ENCODE peak calls at places on chromosomes 7 and 10, in five cellular contexts. V is GM13977; P is pancreas; L is CD8-positive, alpha-beta T cell; S is AG10803. X is an unnamed sample.

GRCh38 chr7:50595538-50596102 is 30.4 kb upstream of the DDC start:
- DNase-seq in V (no peak), S (peak; percentile 76), P (no peak), L (no peak), X (peak; percentile 16)

GRCh38 chr10:80583681-80584080 is 46.0 kb downstream of the SH2D4B start:
- DNase-seq in L (no peak), V (no peak), P (no peak), S (no peak), X (no peak)

GRCh38 chr7:30272126-30272525 is 12.3 kb upstream of the ZNRF2 start:
- DNase-seq in S (no peak), V (no peak), P (no peak), L (no peak), X (no peak)

GRCh38 chr10:92290076-92290836 is 622 bp downstream of the CPEB3 start:
- DNase-seq in L (peak; percentile 40), P (peak; percentile 59), V (peak; percentile 44), S (peak; percentile 38), X (no peak)

GRCh38 chr10:61901829-61902447 is 439 bp downstream of the ARID5B start:
- DNase-seq in P (no peak), V (no peak), L (peak; percentile 5), S (no peak), X (no peak)

GRCh38 chr10:9010093-9010492 is 955.6 kb downstream of the GATA3 start:
- DNase-seq in L (peak; percentile 28), P (no peak), V (no peak), S (no peak), X (no peak)

GRCh38 chr10:51804861-51805260 is 105.5 kb upstream of the CSTF2T start:
- DNase-seq in V (no peak), P (no peak), S (peak; percentile 52), L (no peak), X (no peak)

GRCh38 chr7:1967512-1968396 is 265.0 kb downstream of the MAD1L1 start:
- DNase-seq in P (no peak), L (no peak), S (no peak), V (no peak), X (no peak)

GRCh38 chr7:116672596-116673503 is 854 bp downstream of the MET start:
- DNase-seq in L (no peak), P (peak; percentile 42), V (no peak), S (peak; percentile 31), X (no peak)

GRCh38 chr10:15764867-15765454 is 45.2 kb upstream of the ITGA8 start:
- DNase-seq in L (no peak), S (no peak), P (no peak), V (no peak), X (no peak)

GRCh38 chr7:108016841-108017775 is 14.1 kb upstream of the LAMB1 start:
- DNase-seq in P (no peak), V (no peak), L (no peak), S (peak; percentile 39), X (no peak)

GRCh38 chr7:41107330-41107937 is 595.5 kb downstream of the INHBA start:
- DNase-seq in L (no peak), V (no peak), S (no peak), P (no peak), X (no peak)

GRCh38 chr10:77877461-77878344 is 48.9 kb downstream of the DLG5 start:
- DNase-seq in L (peak; percentile 48), V (peak; percentile 46), S (peak; percentile 43), P (no peak), X (no peak)

GRCh38 chr7:23403970-23404369 is 66.3 kb downstream of the IGF2BP3 start:
- DNase-seq in S (no peak), V (no peak), L (no peak), P (no peak), X (no peak)

GRCh38 chr7:119720541-119720940 is 552.4 kb upstream of the KCND2 start:
- DNase-seq in S (peak; percentile 60), L (no peak), V (no peak), P (no peak), X (no peak)

GRCh38 chr10:70358446-70358845 is 24.0 kb downstream of the LRRC20 start:
- DNase-seq in P (no peak), S (no peak), L (no peak), V (no peak), X (no peak)

GRCh38 chr7:27260211-27260610 is 17.6 kb downstream of the EVX1 start:
- DNase-seq in V (no peak), S (no peak), L (no peak), P (no peak), X (no peak)

GRCh38 chr10:133455611-133456031 is 1.9 kb downstream of the SCART1 start:
- DNase-seq in L (no peak), V (no peak), S (no peak), P (no peak), X (peak; percentile 56)

GRCh38 chr7:61576-62360 is 130.6 kb upstream of the FAM20C start:
- DNase-seq in P (no peak), L (no peak), V (no peak), S (no peak), X (peak; percentile 52)

GRCh38 chr7:6576024-6576866 is 1.0 kb upstream of the ZDHHC4 start:
- DNase-seq in V (no peak), S (no peak), L (peak; percentile 7), P (no peak), X (no peak)
- TF ChIP-seq CTCF in V (peak; percentile 30), S (no peak), L (no peak), P (no peak), X (no peak)

GRCh38 chr7:151732834-151733585 is 143.9 kb downstream of the PRKAG2 start:
- DNase-seq in V (no peak), P (no peak), L (no peak), S (no peak), X (no peak)
- TF ChIP-seq CTCF in V (no peak), P (no peak), L (no peak), S (no peak), X (no peak)

DNA sequence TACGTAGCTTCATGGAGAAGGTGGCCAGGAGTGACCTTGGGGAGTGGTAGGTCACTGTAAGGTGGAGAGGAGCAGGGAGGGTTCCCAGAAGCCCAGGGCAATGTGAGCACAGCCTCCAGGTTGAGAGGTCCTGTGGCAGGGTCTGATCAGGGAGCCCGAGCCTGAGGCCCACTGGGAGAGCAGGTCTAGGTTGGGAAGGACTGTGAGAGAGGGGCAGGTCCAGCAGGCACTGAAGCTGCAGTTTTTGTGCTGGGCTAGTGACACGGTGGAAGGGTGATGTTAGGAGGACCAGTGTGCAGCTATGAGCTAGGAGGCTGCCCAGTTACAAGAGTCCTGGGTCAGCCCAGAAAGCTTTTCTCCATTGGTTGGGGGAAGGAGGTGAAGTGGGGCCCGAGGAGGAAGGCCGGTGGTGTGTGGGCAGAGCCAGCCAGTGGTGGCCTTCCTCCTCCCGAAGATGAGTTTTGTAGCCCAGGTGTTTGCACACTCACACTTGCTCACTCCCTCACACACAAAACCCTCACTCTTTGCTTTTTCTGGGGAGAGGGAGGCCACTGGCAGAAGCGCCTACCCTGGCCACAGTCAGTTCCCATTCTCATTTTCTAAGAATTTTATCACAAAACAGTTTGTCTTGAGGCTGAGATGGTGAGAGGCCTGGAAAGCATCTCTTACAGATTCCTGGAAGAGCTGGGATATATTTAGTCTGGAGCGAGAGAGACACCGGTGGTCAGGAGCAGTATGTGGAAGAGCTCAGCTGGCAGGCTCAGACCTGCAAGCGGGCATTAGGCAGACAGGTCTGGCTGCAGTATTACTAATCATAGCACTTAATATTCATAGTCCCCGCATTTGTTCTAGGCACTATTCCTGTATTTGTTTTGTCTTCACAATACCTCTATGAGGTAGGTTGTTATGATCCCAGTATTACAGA is 57.1 kb downstream of the ZNF467 start:
- DNase-seq in V (no peak), L (no peak), S (peak; percentile 35), P (no peak), X (no peak)
- TF ChIP-seq CTCF in V (no peak), L (no peak), S (peak; percentile 38), P (no peak), X (no peak)

DNA sequence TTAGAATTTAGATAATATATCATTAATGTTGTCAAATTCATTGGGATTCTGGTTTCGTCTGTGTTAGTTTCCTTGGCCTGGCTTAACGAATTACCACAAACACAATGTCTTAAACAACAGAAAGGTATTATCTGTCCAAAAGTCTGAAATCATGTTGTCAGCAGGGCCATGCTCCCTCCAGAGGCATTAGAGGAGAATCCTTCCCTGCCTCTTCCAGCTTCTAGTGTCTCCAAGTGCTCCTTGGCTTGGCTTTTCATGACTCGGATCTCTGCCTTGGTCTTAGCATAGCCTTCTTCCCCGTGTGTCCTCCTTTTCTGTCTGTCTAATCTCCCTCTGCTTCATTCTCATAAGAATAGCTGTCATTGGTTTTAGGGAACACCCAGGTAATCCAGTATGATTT is 482.5 kb downstream of the SEMA3D start:
- DNase-seq in P (no peak), S (no peak), V (no peak), L (no peak), X (no peak)
- TF ChIP-seq CTCF in P (no peak), S (no peak), V (no peak), L (no peak), X (no peak)

DNA sequence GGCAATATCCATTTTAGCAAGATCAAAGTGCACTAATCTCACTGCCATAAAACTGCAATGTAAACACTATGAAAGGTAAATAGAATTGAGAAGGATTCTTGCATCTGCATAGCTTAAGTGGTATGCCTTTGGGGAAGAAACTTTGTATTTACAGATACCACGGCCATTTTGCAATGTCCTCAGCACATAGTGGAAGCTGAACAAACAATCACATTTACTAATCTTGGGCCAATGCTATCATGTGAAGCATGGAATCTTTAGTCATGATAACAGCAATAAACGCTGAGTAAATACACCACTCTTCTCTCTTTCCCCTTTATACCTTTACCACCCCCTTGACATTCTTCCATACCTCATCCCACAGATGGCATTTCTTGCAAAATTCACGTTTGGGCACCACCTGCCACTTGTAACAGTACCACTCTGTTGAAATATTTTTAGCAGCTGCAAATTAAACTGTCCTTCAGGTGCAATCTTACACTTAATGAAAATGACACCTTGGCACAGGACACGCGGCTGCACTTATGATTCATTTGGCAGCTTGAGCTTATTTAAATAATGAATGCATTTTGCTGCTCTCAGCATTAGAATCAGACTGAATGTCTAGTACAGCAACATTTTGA is 171.8 kb downstream of the SEMA3A start:
- DNase-seq in L (no peak), V (no peak), P (no peak), S (no peak), X (no peak)
- TF ChIP-seq CTCF in L (no peak), V (no peak), P (no peak), S (no peak), X (no peak)

X was measured in type B pancreatic cell.